ENCODE peak calls at places on chromosomes 13 and 19, in seven cellular contexts. S is neural progenitor cell; A is ascending aorta; L is IMR-90; K is gastrocnemius medialis; D is left ventricle myocardium inferior; W is CD4-positive, alpha-beta memory T cell. O is an unnamed sample. For H3K27me3, the result is how much of the 10 kb centered on the place peaks cover.

GRCh38 chr13:32988588-32989256 is 27.5 kb upstream of the KL start:
- DNase-seq in S (no peak), A (no peak), L (no peak), K (no peak), D (no peak), W (no peak), O (no peak)

GRCh38 chr19:8212916-8213315 is 3.7 kb downstream of the CERS4 start:
- DNase-seq in S (no peak), A (no peak), L (no peak), K (no peak), D (no peak), W (no peak), O (no peak)

GRCh38 chr13:110450016-110450900 is 111.3 kb downstream of the RAB20 start:
- DNase-seq in S (no peak), A (no peak), L (no peak), K (no peak), D (no peak), W (no peak), O (no peak)

GRCh38 chr19:54952591-54953344 is 5.4 kb upstream of the NLRP7 start:
- DNase-seq in S (peak), A (no peak), L (no peak), K (no peak), D (no peak), W (no peak), O (no peak)

GRCh38 chr19:12623361-12624031 is 12.8 kb downstream of the ZNF791 start:
- DNase-seq in S (no peak), A (no peak), L (peak), K (no peak), D (no peak), W (no peak), O (no peak)

GRCh38 chr13:45500492-45501174 is 35.9 kb downstream of the COG3 start:
- DNase-seq in S (no peak), A (no peak), L (peak), K (no peak), D (no peak), W (no peak), O (no peak)

GRCh38 chr13:33677215-33677614 is 140.7 kb upstream of the RFC3 start:
- DNase-seq in S (no peak), A (no peak), L (no peak), K (no peak), D (no peak), W (no peak), O (no peak)

GRCh38 chr13:97256343-97256783 is 34.2 kb downstream of the MBNL2 start:
- DNase-seq in S (no peak), A (no peak), L (peak), K (no peak), D (no peak), W (no peak), O (no peak)

GRCh38 chr13:33509642-33510229 is 224.2 kb upstream of the STARD13 start:
- DNase-seq in S (peak), A (peak), L (no peak), K (peak), D (peak), W (no peak), O (peak)

GRCh38 chr13:32048816-32049215 is 17.2 kb downstream of the FRY start:
- DNase-seq in S (no peak), A (no peak), L (no peak), K (no peak), D (no peak), W (no peak), O (no peak)

GRCh38 chr19:10855879-10856522 is 7.8 kb downstream of the C19orf38 start:
- DNase-seq in S (peak), A (no peak), L (no peak), K (no peak), D (no peak), W (no peak), O (no peak)

GRCh38 chr13:30520571-30520970 is 54.8 kb upstream of the HMGB1 start:
- DNase-seq in S (no peak), A (no peak), L (peak), K (no peak), D (no peak), W (no peak), O (no peak)

GRCh38 chr13:44300895-44301638 is 72.6 kb upstream of the SERP2 start:
- DNase-seq in S (no peak), A (peak), L (peak), K (peak), D (peak), W (no peak), O (no peak)

GRCh38 chr19:31270897-31271568 is 78.2 kb downstream of the TSHZ3 start:
- DNase-seq in S (no peak), A (no peak), L (peak), K (no peak), D (no peak), W (no peak), O (no peak)

GRCh38 chr13:94233401-94233800 is 246.1 kb downstream of the DCT start:
- DNase-seq in S (no peak), A (no peak), L (peak), K (peak), D (peak), W (no peak), O (peak)

GRCh38 chr13:46866150-46866549 is 30.7 kb downstream of the HTR2A start:
- DNase-seq in S (peak), A (no peak), L (peak), K (no peak), D (no peak), W (no peak), O (peak)

GRCh38 chr13:99192480-99192879 is 8.2 kb upstream of the UBAC2 start:
- DNase-seq in S (no peak), A (no peak), L (no peak), K (no peak), D (no peak), W (no peak), O (no peak)

GRCh38 chr19:12796146-12797071 is 5.1 kb downstream of the JUNB start:
- DNase-seq in S (peak), A (no peak), L (peak), K (peak), D (peak), W (peak), O (peak)

GRCh38 chr13:96053003-96053703 is at the start of gene UGGT2:
- DNase-seq in S (peak), A (peak), L (peak), K (peak), D (peak), W (no peak), O (peak)

GRCh38 chr13:94249512-94249911 is 230.0 kb downstream of the DCT start:
- DNase-seq in S (peak), A (no peak), L (peak), K (no peak), D (no peak), W (no peak), O (no peak)

DNA sequence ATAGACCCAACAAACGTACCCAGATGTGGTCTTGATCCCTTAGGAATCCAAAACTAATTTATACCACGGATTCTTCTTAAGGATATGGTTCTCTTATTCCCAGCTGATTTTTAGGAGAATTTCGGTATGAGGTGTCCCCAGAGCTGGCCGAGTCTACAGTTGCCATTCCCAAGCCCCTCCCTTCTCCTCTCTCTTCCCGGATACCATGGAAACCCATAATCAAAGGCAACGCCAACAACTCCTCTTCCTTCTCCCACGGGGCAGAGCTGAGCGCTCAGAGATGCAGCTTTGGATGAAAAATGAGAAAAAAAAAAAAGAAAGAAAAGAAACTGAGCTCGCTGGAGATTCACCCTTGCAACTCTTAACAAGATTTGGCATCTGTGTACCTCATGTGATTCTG is 29.3 kb upstream of the CEBPG start:
- DNase-seq in S (peak), A (no peak), L (no peak), K (no peak), D (no peak), W (no peak), O (no peak)
- H3K27ac ChIP-seq in S (no peak), A (no peak), L (no peak), K (no peak), D (no peak), W (no peak), O (no peak)

GRCh38 chr13:35039012-35039411 is 96.9 kb downstream of the NBEA start:
- DNase-seq in S (no peak), A (no peak), L (no peak), K (no peak), D (no peak), W (no peak), O (no peak)
- H3K4me3 ChIP-seq in S (no peak), A (no peak), L (no peak), K (no peak), D (no peak), W (no peak), O (no peak)

GRCh38 chr19:41926028-41926860 is 2.0 kb downstream of the ERFL start:
- DNase-seq in S (peak), A (no peak), L (no peak), K (no peak), D (no peak), W (no peak), O (no peak)
- H3K27me3 ChIP-seq in S (half or more), A (under half), L (half or more), K (half or more), D (half or more), W (under half), O (under half)

GRCh38 chr19:35214766-35215422 is 13.6 kb downstream of the FAM187B start:
- DNase-seq in S (no peak), A (no peak), L (no peak), K (no peak), D (no peak), W (no peak), O (no peak)
- H3K27ac ChIP-seq in S (no peak), A (no peak), L (no peak), K (peak), D (no peak), W (peak), O (no peak)

DNA sequence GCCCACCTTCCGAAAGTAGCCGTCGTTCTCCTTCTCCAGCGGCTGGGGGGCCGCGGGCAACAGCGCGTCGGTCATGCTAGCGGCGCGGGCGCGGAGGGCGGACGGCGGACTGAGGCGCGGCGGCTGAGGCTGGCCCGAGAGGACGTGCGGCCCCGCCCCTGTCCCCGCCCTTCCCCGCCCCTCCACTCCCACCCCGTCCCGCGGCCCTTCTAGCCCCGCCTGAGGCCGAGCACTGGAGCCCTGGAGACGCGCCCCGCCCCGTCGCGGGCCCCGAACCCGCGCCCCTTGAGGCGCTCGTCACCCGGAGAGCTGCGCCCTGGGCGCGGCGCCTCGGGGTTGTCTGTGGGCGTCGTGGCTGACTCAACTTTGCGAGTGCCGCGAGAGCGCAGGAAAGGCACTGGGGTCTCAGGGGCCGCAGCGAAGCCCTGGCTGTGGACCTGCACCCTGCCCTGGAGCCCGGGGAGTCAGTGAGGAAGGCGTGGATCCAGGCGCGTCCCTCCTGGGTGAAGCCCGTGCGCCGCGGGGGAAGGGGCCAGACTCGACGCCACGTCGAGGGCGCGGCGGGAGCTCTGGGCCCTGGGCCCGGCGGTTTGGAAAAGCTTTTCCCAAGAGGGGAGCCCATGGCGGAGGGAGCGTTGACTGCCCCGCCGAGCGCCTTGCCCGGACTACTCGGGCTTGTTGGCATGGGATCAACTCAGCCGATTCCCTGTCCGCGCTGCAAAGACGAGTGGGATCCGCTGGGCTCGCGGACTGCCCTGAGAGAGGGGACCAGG is at the start of gene RHPN2:
- DNase-seq in S (peak), A (no peak), L (peak), K (no peak), D (peak), W (peak), O (no peak)
- H3K4me3 ChIP-seq in S (peak), A (peak), L (peak), K (peak), D (peak), W (no peak), O (peak)

GRCh38 chr13:112342841-112343361 is 33.3 kb upstream of the SPACA7 start:
- DNase-seq in S (no peak), A (no peak), L (no peak), K (no peak), D (no peak), W (no peak), O (no peak)
- H3K27me3 ChIP-seq in S (under half), A (under half), L (under half), K (under half), D (half or more), W (under half), O (under half)

DNA sequence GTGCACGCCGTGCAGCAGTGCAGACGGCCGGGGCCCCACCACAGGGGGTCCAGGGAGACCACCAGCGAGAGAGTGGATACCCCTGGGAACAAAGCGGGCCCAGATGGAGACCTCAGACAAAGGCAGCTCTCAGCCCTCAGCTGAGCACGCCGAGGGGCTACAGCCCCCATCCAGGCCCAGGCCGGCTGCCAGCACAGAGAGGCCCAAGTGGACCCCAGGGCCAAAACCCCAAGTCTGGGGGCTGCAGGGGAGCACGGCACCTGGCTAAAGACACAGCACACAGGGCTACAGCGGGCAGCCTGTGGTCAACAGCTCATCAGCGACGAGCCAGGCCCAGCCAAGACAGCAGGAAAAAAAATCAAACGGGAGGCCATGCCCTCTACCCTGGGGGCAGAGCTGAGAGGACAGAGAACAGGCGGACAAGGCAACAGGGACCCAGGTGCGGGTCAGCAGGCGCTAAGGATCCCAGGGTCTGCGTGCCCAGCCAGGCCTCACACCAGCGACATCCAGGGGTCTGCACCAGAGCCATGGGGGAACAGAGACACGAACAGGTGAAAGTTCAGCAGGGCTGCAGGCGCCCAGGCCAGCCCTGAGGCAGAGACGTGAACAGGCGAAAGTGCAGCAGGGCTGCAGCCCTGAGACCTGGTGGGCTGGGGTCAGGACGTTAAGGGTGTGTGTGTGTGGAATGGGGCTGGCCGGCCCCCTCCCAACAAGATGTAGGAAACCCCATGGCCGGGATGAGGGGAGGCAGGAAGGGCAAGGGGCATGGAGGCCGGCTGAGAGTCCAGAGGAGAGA is 34.3 kb downstream of the RASA3 start:
- DNase-seq in S (no peak), A (no peak), L (no peak), K (peak), D (no peak), W (no peak), O (peak)
- H3K27ac ChIP-seq in S (no peak), A (peak), L (peak), K (peak), D (peak), W (no peak), O (peak)

GRCh38 chr19:3712663-3713531 is 4.7 kb downstream of the TJP3 start:
- DNase-seq in S (no peak), A (no peak), L (no peak), K (no peak), D (no peak), W (no peak), O (no peak)

GRCh38 chr19:3710265-3710812 is 2.2 kb downstream of the TJP3 start:
- DNase-seq in S (no peak), A (peak), L (peak), K (peak), D (peak), W (no peak), O (peak)

GRCh38 chr19:3707868-3708206 is 347 bp upstream of the TJP3 start:
- DNase-seq in S (no peak), A (no peak), L (no peak), K (no peak), D (no peak), W (no peak), O (no peak)

DNA sequence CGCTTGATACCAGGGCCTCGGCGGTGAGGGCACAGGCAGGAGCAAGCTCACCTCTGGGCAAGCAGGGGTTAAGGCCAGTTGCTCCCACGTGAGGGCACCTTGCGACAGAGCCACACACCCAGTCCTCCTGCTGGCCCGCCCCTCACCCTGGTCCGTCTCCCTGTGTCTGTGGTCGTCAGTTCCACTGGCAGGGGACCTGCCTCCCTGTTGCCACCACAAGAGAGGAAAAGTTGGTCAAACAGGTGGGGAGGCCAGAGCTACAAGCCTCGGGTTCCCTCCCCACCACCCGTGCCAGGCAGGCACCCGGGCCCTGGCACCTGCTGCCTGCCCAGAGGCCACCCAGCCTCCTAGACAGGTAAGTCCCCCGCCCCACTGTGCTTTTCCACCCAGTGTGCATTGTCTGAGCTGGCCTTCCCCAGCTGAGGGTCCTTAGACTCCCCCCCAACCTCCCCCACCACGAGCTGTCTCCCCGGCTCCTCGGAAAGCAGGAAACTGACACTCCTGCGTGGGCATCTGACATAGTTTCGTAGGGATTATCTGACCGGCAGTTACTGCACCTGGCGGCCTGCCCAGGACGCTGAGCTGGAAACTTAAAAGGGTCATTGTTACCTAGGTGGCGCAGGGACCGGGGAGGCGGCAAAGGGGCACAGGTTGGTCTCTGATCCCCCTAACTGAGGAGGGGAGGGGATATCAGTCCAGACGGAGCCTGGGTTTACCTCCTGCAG is at the start of gene TJP3:
- DNase-seq in S (no peak), A (no peak), L (peak), K (peak), D (no peak), W (no peak), O (no peak)
- H3K4me3 ChIP-seq in S (no peak), A (no peak), L (no peak), K (peak), D (no peak), W (no peak), O (no peak)

GRCh38 chr19:50556236-50557008 is 11.8 kb downstream of the LRRC4B start:
- DNase-seq in S (peak), A (no peak), L (peak), K (peak), D (peak), W (peak), O (peak)
- H3K27me3 ChIP-seq in S (half or more), A (under half), L (under half), K (half or more), D (half or more), W (under half), O (under half)

O was measured in right atrium auricular region.